ENCODE peak calls at places on chromosome X, in ten cellular contexts. One of them, this sample, is unnamed.

GRCh38 chrX:54534271-54534670 is 4.3 kb downstream of the GNL3L start:
- DNase-seq in GM12878: no peak
- DNase-seq in HepG2: no peak
- DNase-seq in ovary: no peak
- DNase-seq in K562: no peak
- DNase-seq in transverse colon: no peak
- DNase-seq in H1: no peak
- DNase-seq in suprapubic skin: no peak
- DNase-seq in tibial nerve: no peak
- DNase-seq in A549: no peak
- DNase-seq in this sample: no peak

GRCh38 chrX:18448416-18448815 is 23.0 kb downstream of the CDKL5 start:
- DNase-seq in transverse colon: no peak
- DNase-seq in K562: no peak
- DNase-seq in tibial nerve: no peak
- DNase-seq in HepG2: no peak
- DNase-seq in ovary: no peak
- DNase-seq in GM12878: no peak
- DNase-seq in suprapubic skin: no peak
- DNase-seq in A549: no peak
- DNase-seq in H1: no peak
- DNase-seq in this sample: no peak

GRCh38 chrX:153597351-153597750 is 1.6 kb downstream of the CCNQ start:
- DNase-seq in transverse colon: no peak
- DNase-seq in ovary: no peak
- DNase-seq in tibial nerve: no peak
- DNase-seq in suprapubic skin: no peak
- DNase-seq in GM12878: no peak
- DNase-seq in H1: no peak
- DNase-seq in HepG2: no peak
- DNase-seq in A549: no peak
- DNase-seq in K562: no peak
- DNase-seq in this sample: no peak

GRCh38 chrX:108584617-108585211 is 145.1 kb downstream of the COL4A5 start:
- DNase-seq in GM12878: peak; percentile 1
- DNase-seq in tibial nerve: no peak
- DNase-seq in K562: peak; percentile 7
- DNase-seq in suprapubic skin: no peak
- DNase-seq in A549: peak; percentile 1
- DNase-seq in transverse colon: no peak
- DNase-seq in ovary: no peak
- DNase-seq in H1: no peak
- DNase-seq in HepG2: no peak
- DNase-seq in this sample: no peak

GRCh38 chrX:38452603-38453002 is 100.2 kb downstream of the OTC start:
- DNase-seq in HepG2: no peak
- DNase-seq in A549: no peak
- DNase-seq in H1: no peak
- DNase-seq in suprapubic skin: no peak
- DNase-seq in transverse colon: no peak
- DNase-seq in K562: no peak
- DNase-seq in tibial nerve: no peak
- DNase-seq in ovary: no peak
- DNase-seq in GM12878: no peak
- DNase-seq in this sample: no peak

GRCh38 chrX:100319716-100320115 is 90.4 kb downstream of the PCDH19 start:
- DNase-seq in tibial nerve: no peak
- DNase-seq in HepG2: no peak
- DNase-seq in GM12878: no peak
- DNase-seq in K562: no peak
- DNase-seq in transverse colon: no peak
- DNase-seq in ovary: no peak
- DNase-seq in suprapubic skin: no peak
- DNase-seq in H1: no peak
- DNase-seq in A549: no peak
- DNase-seq in this sample: no peak

GRCh38 chrX:105191878-105192277 is 28.6 kb downstream of the TEX13A start:
- DNase-seq in H1: peak; percentile 46
- DNase-seq in tibial nerve: no peak
- DNase-seq in K562: no peak
- DNase-seq in A549: no peak
- DNase-seq in GM12878: no peak
- DNase-seq in ovary: no peak
- DNase-seq in suprapubic skin: no peak
- DNase-seq in transverse colon: no peak
- DNase-seq in HepG2: no peak
- DNase-seq in this sample: no peak

GRCh38 chrX:8726031-8726652 is 5.8 kb downstream of the ANOS1 start:
- DNase-seq in K562: no peak
- DNase-seq in HepG2: no peak
- DNase-seq in ovary: no peak
- DNase-seq in suprapubic skin: no peak
- DNase-seq in tibial nerve: no peak
- DNase-seq in GM12878: no peak
- DNase-seq in A549: no peak
- DNase-seq in H1: no peak
- DNase-seq in transverse colon: no peak
- DNase-seq in this sample: no peak

GRCh38 chrX:153819398-153820083 is 10.8 kb downstream of the PDZD4 start:
- DNase-seq in suprapubic skin: no peak
- DNase-seq in tibial nerve: no peak
- DNase-seq in H1: no peak
- DNase-seq in K562: no peak
- DNase-seq in HepG2: no peak
- DNase-seq in GM12878: no peak
- DNase-seq in ovary: no peak
- DNase-seq in transverse colon: no peak
- DNase-seq in A549: no peak
- DNase-seq in this sample: no peak

GRCh38 chrX:68827256-68827655 is 1.6 kb upstream of the EFNB1 start:
- DNase-seq in transverse colon: no peak
- DNase-seq in ovary: no peak
- DNase-seq in H1: no peak
- DNase-seq in suprapubic skin: no peak
- DNase-seq in K562: no peak
- DNase-seq in GM12878: no peak
- DNase-seq in tibial nerve: no peak
- DNase-seq in HepG2: no peak
- DNase-seq in A549: no peak
- DNase-seq in this sample: peak; percentile 31

GRCh38 chrX:45807572-45808425 is 607.1 kb upstream of the DIPK2B start:
- DNase-seq in transverse colon: no peak
- DNase-seq in H1: no peak
- DNase-seq in HepG2: no peak
- DNase-seq in A549: no peak
- DNase-seq in GM12878: no peak
- DNase-seq in K562: no peak
- DNase-seq in suprapubic skin: no peak
- DNase-seq in tibial nerve: no peak
- DNase-seq in ovary: no peak
- DNase-seq in this sample: no peak

GRCh38 chrX:45811307-45811706 is 610.6 kb upstream of the DIPK2B start:
- DNase-seq in H1: no peak
- DNase-seq in suprapubic skin: no peak
- DNase-seq in tibial nerve: no peak
- DNase-seq in GM12878: no peak
- DNase-seq in A549: no peak
- DNase-seq in ovary: no peak
- DNase-seq in HepG2: no peak
- DNase-seq in transverse colon: no peak
- DNase-seq in K562: no peak
- DNase-seq in this sample: no peak

GRCh38 chrX:45801554-45801953 is 600.9 kb upstream of the DIPK2B start:
- DNase-seq in GM12878: no peak
- DNase-seq in ovary: no peak
- DNase-seq in suprapubic skin: no peak
- DNase-seq in K562: no peak
- DNase-seq in H1: no peak
- DNase-seq in A549: no peak
- DNase-seq in transverse colon: no peak
- DNase-seq in tibial nerve: no peak
- DNase-seq in HepG2: no peak
- DNase-seq in this sample: no peak

GRCh38 chrX:45803383-45803921 is 602.8 kb upstream of the DIPK2B start:
- DNase-seq in K562: no peak
- DNase-seq in transverse colon: no peak
- DNase-seq in GM12878: no peak
- DNase-seq in H1: no peak
- DNase-seq in HepG2: no peak
- DNase-seq in ovary: no peak
- DNase-seq in suprapubic skin: no peak
- DNase-seq in tibial nerve: no peak
- DNase-seq in A549: no peak
- DNase-seq in this sample: no peak

DNA sequence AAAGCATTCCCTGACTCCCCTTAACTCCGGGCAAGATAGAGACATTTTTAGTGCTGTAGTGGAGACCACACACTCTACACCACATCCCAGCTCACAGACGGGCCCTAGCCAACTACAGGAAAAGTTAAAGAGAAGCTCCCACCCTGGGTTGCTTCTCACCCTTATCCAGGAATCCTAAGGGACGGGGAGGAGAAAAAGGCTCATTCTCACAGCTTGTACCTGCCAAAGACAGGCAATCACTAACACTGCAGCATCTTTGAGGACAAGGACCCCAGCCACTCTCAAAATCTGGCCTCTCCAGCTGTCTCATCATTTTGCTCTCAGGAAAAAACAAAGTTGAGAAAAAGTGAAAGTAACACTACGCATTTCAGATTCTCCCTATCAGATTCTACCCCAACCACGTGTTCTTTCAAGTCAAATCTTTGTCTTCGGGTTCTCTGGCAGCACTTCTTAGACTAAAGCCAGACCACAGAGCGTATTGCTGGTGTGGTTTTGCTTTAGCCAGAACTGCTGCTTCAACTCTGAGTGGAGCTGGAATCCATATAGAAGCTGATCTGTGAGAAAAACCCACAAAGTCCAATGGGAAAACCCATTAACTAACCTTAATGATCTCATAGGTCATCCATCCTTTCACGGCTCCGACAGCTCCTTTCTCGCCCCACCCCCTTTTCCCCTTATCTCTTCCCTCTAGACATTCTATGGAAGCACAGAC is 605.9 kb upstream of the DIPK2B start:
- DNase-seq in ovary: no peak
- DNase-seq in HepG2: no peak
- DNase-seq in GM12878: peak; percentile 5
- DNase-seq in suprapubic skin: no peak
- DNase-seq in transverse colon: no peak
- DNase-seq in K562: no peak
- DNase-seq in A549: no peak
- DNase-seq in H1: no peak
- DNase-seq in tibial nerve: no peak
- DNase-seq in this sample: no peak
- H3K4me3 ChIP-seq in ovary: peak overlapping the region; percentile 24
- H3K4me3 ChIP-seq in HepG2: no peak overlapping the region
- H3K4me3 ChIP-seq in GM12878: no peak overlapping the region
- H3K4me3 ChIP-seq in suprapubic skin: peak overlapping the region; percentile 33
- H3K4me3 ChIP-seq in transverse colon: no peak overlapping the region
- H3K4me3 ChIP-seq in K562: no peak overlapping the region
- H3K4me3 ChIP-seq in A549: no peak overlapping the region
- H3K4me3 ChIP-seq in H1: no peak overlapping the region
- H3K4me3 ChIP-seq in tibial nerve: peak overlapping the region; percentile 24
- H3K4me3 ChIP-seq in this sample: peak overlapping the region; percentile 36

DNA sequence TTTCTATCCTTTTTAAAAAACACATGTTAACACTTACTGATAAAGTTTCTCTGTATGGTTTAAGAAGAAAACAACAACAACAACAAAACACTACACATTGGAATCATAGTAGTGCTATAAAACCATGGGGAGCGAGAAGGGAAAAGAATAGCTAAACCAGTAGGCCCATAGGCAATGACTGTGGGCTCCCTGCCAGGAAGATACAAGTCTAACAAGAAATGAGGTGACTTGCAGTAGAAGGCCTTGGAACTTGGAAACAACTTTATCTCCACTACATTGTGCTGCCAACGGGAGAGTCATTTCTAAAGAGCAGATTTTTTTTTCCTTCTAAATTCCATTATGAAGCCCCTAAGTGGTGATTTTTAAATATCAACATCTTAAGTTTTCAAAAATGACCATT is 78.0 kb downstream of the GPC4 start:
- DNase-seq in suprapubic skin: no peak
- DNase-seq in A549: no peak
- DNase-seq in GM12878: no peak
- DNase-seq in H1: no peak
- DNase-seq in HepG2: no peak
- DNase-seq in ovary: no peak
- DNase-seq in tibial nerve: no peak
- DNase-seq in K562: no peak
- DNase-seq in transverse colon: peak; percentile 63
- DNase-seq in this sample: no peak
- TF ChIP-seq EP300 in suprapubic skin: no peak
- TF ChIP-seq EP300 in A549: no peak
- TF ChIP-seq EP300 in GM12878: no peak
- TF ChIP-seq EP300 in H1: no peak
- TF ChIP-seq EP300 in HepG2: no peak
- TF ChIP-seq EP300 in ovary: no peak
- TF ChIP-seq EP300 in tibial nerve: no peak
- TF ChIP-seq EP300 in K562: no peak
- TF ChIP-seq EP300 in transverse colon: no peak
- TF ChIP-seq EP300 in this sample: no peak

DNA sequence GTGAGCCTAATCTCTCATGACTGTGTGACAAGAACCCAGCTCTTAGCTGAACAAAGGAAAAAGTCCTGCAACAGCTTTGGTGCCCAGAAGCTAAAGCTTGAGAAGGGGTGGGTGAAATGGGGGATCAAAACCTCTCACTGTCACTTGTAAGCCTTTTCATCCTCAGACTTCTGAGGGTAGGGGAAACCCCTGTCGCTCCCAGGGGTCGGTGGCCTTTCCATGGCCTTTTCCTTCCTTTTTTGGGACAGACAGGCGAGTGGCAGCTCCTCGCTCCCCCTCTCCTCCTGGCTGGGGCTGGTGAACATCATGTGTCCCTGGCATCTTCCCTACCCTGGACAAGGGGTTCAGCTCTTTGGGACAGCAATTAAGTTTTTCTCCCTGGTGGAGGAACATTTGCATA is 78.2 kb downstream of the FAM47A start:
- DNase-seq in H1: peak; percentile 39
- DNase-seq in transverse colon: no peak
- DNase-seq in ovary: no peak
- DNase-seq in HepG2: no peak
- DNase-seq in K562: no peak
- DNase-seq in suprapubic skin: no peak
- DNase-seq in GM12878: no peak
- DNase-seq in A549: no peak
- DNase-seq in tibial nerve: no peak
- DNase-seq in this sample: no peak
- H3K4me1 ChIP-seq in H1: peaks cover 2% of the 10 kb centered on the region
- H3K4me1 ChIP-seq in transverse colon: no peaks in the 10 kb centered on the region
- H3K4me1 ChIP-seq in ovary: no peaks in the 10 kb centered on the region
- H3K4me1 ChIP-seq in HepG2: no peaks in the 10 kb centered on the region
- H3K4me1 ChIP-seq in K562: no peaks in the 10 kb centered on the region
- H3K4me1 ChIP-seq in suprapubic skin: no peaks in the 10 kb centered on the region
- H3K4me1 ChIP-seq in GM12878: no peaks in the 10 kb centered on the region
- H3K4me1 ChIP-seq in A549: no peaks in the 10 kb centered on the region
- H3K4me1 ChIP-seq in tibial nerve: no peaks in the 10 kb centered on the region
- H3K4me1 ChIP-seq in this sample: no peaks in the 10 kb centered on the region

DNA sequence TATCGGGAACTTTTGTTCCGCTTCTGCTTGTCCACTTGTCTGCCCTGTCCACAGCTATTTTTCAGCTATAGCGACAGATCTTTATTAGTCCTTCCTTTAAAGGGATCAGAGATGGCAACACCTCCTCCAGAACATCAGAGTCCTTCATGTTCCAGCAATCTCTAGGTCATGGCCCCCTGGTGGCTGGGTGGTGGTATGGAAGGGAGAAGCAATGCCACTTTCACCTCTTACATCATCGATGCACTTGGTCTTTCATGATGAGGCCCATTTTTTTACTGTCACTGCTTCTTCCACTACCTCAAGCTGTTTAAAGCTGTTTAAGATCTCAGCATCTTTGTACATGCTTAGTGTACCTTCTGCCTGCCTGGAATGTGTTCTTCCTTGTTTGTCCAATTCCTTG is 106.7 kb downstream of the ARHGAP6 start:
- DNase-seq in K562: peak; percentile 63
- DNase-seq in tibial nerve: no peak
- DNase-seq in suprapubic skin: no peak
- DNase-seq in A549: peak; percentile 8
- DNase-seq in H1: peak; percentile 43
- DNase-seq in transverse colon: peak; percentile 12
- DNase-seq in HepG2: peak; percentile 24
- DNase-seq in GM12878: no peak
- DNase-seq in ovary: no peak
- DNase-seq in this sample: no peak
- H3K4me3 ChIP-seq in K562: no peak overlapping the region
- H3K4me3 ChIP-seq in tibial nerve: no peak overlapping the region
- H3K4me3 ChIP-seq in suprapubic skin: no peak overlapping the region
- H3K4me3 ChIP-seq in A549: no peak overlapping the region
- H3K4me3 ChIP-seq in H1: no peak overlapping the region
- H3K4me3 ChIP-seq in transverse colon: no peak overlapping the region
- H3K4me3 ChIP-seq in HepG2: no peak overlapping the region
- H3K4me3 ChIP-seq in GM12878: no peak overlapping the region
- H3K4me3 ChIP-seq in ovary: no peak overlapping the region
- H3K4me3 ChIP-seq in this sample: no peak overlapping the region

This sample was measured in esophagus muscularis mucosa.